ENCODE peak calls at places on chromosome 3, in eight cellular contexts. C is tibial artery, T is Peyer's patch, X is MM.1S, A is epithelial cell of esophagus, G is lower lobe of right lung, Q is endodermal cell, Y is psoas muscle. D is an unnamed sample.

GRCh38 chr3:124246949-124247348 is 255.0 kb upstream of the ROPN1 start:
- DNase-seq in C (no peak), T (no peak), X (peak), A (peak), G (no peak), Q (no peak), Y (no peak), D (peak)

GRCh38 chr3:184645304-184645703 is 66.6 kb downstream of the MAGEF1 start:
- DNase-seq in C (no peak), T (no peak), X (no peak), A (peak), G (peak), Q (peak), Y (no peak), D (no peak)

GRCh38 chr3:149964296-149964695 is 6.4 kb downstream of the PFN2 start:
- DNase-seq in C (no peak), T (no peak), X (no peak), A (no peak), G (no peak), Q (no peak), Y (no peak), D (no peak)

GRCh38 chr3:71370467-71370866 is 213.1 kb downstream of the FOXP1 start:
- DNase-seq in C (no peak), T (no peak), X (no peak), A (no peak), G (no peak), Q (no peak), Y (no peak), D (no peak)

GRCh38 chr3:40445062-40445461 is 12.1 kb upstream of the RPL14 start:
- DNase-seq in C (no peak), T (no peak), X (no peak), A (no peak), G (no peak), Q (no peak), Y (no peak), D (no peak)

GRCh38 chr3:21484323-21485154 is 266.5 kb downstream of the ZNF385D start:
- DNase-seq in C (peak), T (no peak), X (peak), A (peak), G (no peak), Q (peak), Y (peak), D (peak)

GRCh38 chr3:150699068-150699635 is 4.6 kb downstream of the ERICH6 start:
- DNase-seq in C (no peak), T (no peak), X (no peak), A (peak), G (no peak), Q (no peak), Y (no peak), D (no peak)

GRCh38 chr3:99532246-99532645 is 106.1 kb upstream of the COL8A1 start:
- DNase-seq in C (peak), T (no peak), X (no peak), A (peak), G (no peak), Q (peak), Y (no peak), D (peak)

GRCh38 chr3:106206165-106206564 is 337.4 kb upstream of the CBLB start:
- DNase-seq in C (no peak), T (no peak), X (no peak), A (peak), G (no peak), Q (no peak), Y (no peak), D (no peak)

GRCh38 chr3:177437513-177438337 is 240.4 kb upstream of the TBL1XR1 start:
- DNase-seq in C (no peak), T (no peak), X (no peak), A (no peak), G (no peak), Q (no peak), Y (no peak), D (no peak)

GRCh38 chr3:167450195-167450594 is 23.6 kb downstream of the SERPINI2 start:
- DNase-seq in C (no peak), T (no peak), X (peak), A (no peak), G (no peak), Q (no peak), Y (no peak), D (no peak)

GRCh38 chr3:126135398-126136076 is 44.8 kb downstream of the ALDH1L1 start:
- DNase-seq in C (peak), T (no peak), X (no peak), A (no peak), G (peak), Q (peak), Y (peak), D (no peak)

GRCh38 chr3:80060664-80061063 is 292.9 kb upstream of the ROBO1 start:
- DNase-seq in C (no peak), T (no peak), X (no peak), A (no peak), G (no peak), Q (no peak), Y (no peak), D (no peak)

GRCh38 chr3:124032351-124032880 is 40.5 kb upstream of the ROPN1 start:
- DNase-seq in C (peak), T (no peak), X (no peak), A (no peak), G (no peak), Q (no peak), Y (peak), D (peak)

GRCh38 chr3:46908986-46909534 is 31.5 kb downstream of the PTH1R start:
- DNase-seq in C (peak), T (no peak), X (no peak), A (no peak), G (peak), Q (no peak), Y (no peak), D (no peak)

GRCh38 chr3:14524311-14524711 is 15.8 kb downstream of the GRIP2 start:
- DNase-seq in C (peak), T (no peak), X (no peak), A (peak), G (peak), Q (no peak), Y (peak), D (no peak)

GRCh38 chr3:178514411-178514800 is 21.8 kb upstream of the KCNMB2 start:
- DNase-seq in C (no peak), T (no peak), X (peak), A (no peak), G (no peak), Q (no peak), Y (no peak), D (no peak)

GRCh38 chr3:178510496-178510895 is 25.7 kb upstream of the KCNMB2 start:
- DNase-seq in C (no peak), T (no peak), X (no peak), A (no peak), G (no peak), Q (no peak), Y (no peak), D (no peak)

GRCh38 chr3:178513539-178514410 is 22.5 kb upstream of the KCNMB2 start:
- DNase-seq in C (no peak), T (no peak), X (peak), A (no peak), G (no peak), Q (no peak), Y (no peak), D (no peak)

GRCh38 chr3:178508443-178508825 is 27.8 kb upstream of the KCNMB2 start:
- DNase-seq in C (no peak), T (no peak), X (no peak), A (no peak), G (no peak), Q (no peak), Y (no peak), D (no peak)

DNA sequence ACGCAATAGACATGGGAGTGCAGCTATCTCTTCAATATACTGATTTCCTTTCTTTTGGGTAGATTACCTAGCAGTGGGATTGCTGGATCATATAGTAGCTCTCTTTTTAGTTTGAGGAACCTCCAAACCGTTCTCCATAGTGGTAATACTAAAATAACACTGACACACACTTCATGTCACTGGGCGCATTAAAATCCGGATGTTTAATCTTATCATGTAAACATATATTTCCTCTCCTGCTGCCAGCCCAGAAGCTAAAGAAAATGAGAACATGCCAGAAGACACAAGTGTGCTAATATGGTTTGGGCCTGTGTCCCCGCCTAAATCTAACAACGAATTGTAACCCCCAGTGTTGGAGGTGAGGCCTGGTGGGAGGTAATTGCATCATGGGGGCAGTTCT is 23.6 kb upstream of the KCNMB2 start:
- DNase-seq in C (no peak), T (no peak), X (no peak), A (no peak), G (no peak), Q (no peak), Y (no peak), D (no peak)
- H3K4me3 ChIP-seq in C (no peak), T (no peak), X (no peak), A (no peak), G (no peak), Q (no peak), Y (no peak), D (no peak)

GRCh38 chr3:101853465-101853864 is 4.2 kb downstream of the NFKBIZ start:
- DNase-seq in C (no peak), T (no peak), X (no peak), A (no peak), G (no peak), Q (no peak), Y (no peak), D (no peak)
- H3K4me3 ChIP-seq in C (peak), T (no peak), X (no peak), A (no peak), G (peak), Q (no peak), Y (no peak), D (no peak)

GRCh38 chr3:58256511-58256910 is 18.9 kb downstream of the ABHD6 start:
- DNase-seq in C (no peak), T (no peak), X (no peak), A (no peak), G (no peak), Q (no peak), Y (no peak), D (no peak)

GRCh38 chr3:58260261-58260731 is 22.7 kb downstream of the ABHD6 start:
- DNase-seq in C (no peak), T (no peak), X (no peak), A (peak), G (no peak), Q (peak), Y (no peak), D (no peak)

GRCh38 chr3:58258392-58259040 is 20.9 kb downstream of the ABHD6 start:
- DNase-seq in C (no peak), T (no peak), X (no peak), A (no peak), G (no peak), Q (peak), Y (no peak), D (no peak)

GRCh38 chr3:58261954-58262666 is 24.5 kb downstream of the ABHD6 start:
- DNase-seq in C (no peak), T (no peak), X (no peak), A (no peak), G (no peak), Q (no peak), Y (no peak), D (no peak)

GRCh38 chr3:58260733-58261132 is 23.1 kb downstream of the ABHD6 start:
- DNase-seq in C (no peak), T (no peak), X (no peak), A (no peak), G (no peak), Q (no peak), Y (peak), D (no peak)
- H3K4me3 ChIP-seq in C (no peak), T (no peak), X (no peak), A (no peak), G (no peak), Q (no peak), Y (no peak), D (no peak)

DNA sequence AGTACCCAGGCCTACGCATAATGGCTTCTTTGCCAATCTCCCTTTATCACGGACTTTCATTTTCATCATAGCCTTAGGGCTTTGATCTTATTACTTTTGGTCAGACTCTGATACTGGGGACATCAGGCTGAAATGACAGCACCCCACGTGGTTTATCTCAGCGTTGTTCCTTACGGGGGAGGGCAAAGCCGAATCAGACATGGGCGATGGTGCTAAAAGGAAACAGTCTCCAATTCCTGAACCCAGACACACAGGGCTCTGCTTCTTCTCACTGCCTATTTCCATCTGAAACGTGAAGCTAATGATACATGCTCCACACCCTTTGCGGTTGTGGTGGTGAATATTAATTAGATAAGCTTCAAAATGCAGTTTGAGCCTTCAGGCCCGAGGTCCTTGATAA is 59.4 kb upstream of the CD47 start:
- DNase-seq in C (no peak), T (no peak), X (no peak), A (no peak), G (no peak), Q (no peak), Y (no peak), D (no peak)
- H3K4me3 ChIP-seq in C (no peak), T (no peak), X (no peak), A (no peak), G (no peak), Q (no peak), Y (no peak), D (no peak)

GRCh38 chr3:196422976-196423781 is 9.0 kb downstream of the UBXN7 start:
- DNase-seq in C (no peak), T (peak), X (peak), A (no peak), G (peak), Q (peak), Y (peak), D (no peak)
- H3K4me3 ChIP-seq in C (no peak), T (no peak), X (no peak), A (no peak), G (no peak), Q (no peak), Y (peak), D (no peak)

D was measured in H7.